ENCODE peak calls at places on chromosome 4, in five cellular contexts. B is neural progenitor cell; Q is PC-9; N is heart right ventricle; I is naive thymus-derived CD4-positive, alpha-beta T cell. E is an unnamed sample.

GRCh38 chr4:6541789-6542188 is 33.2 kb upstream of the MAN2B2 start:
- DNase-seq in B (no peak), Q (no peak), N (no peak), I (no peak), E (no peak)

GRCh38 chr4:183659919-183660318 is 826 bp downstream of the TRAPPC11 start:
- DNase-seq in B (peak), Q (no peak), N (no peak), I (no peak), E (no peak)

GRCh38 chr4:174591243-174592021 is 69.1 kb upstream of the HPGD start:
- DNase-seq in B (no peak), Q (no peak), N (no peak), I (no peak), E (no peak)

GRCh38 chr4:21992330-21992729 is 43.8 kb upstream of the KCNIP4 start:
- DNase-seq in B (no peak), Q (no peak), N (no peak), I (no peak), E (no peak)

GRCh38 chr4:15395342-15395741 is 32.5 kb upstream of the C1QTNF7 start:
- DNase-seq in B (no peak), Q (no peak), N (no peak), I (no peak), E (no peak)

GRCh38 chr4:84503495-84504437 is 4.7 kb upstream of the NKX6-1 start:
- DNase-seq in B (peak), Q (peak), N (no peak), I (no peak), E (no peak)

GRCh38 chr4:41460641-41461040 is 77.3 kb upstream of the LIMCH1 start:
- DNase-seq in B (no peak), Q (no peak), N (no peak), I (no peak), E (no peak)

GRCh38 chr4:38106301-38106700 is 146.1 kb downstream of the PTTG2 start:
- DNase-seq in B (no peak), Q (no peak), N (no peak), I (no peak), E (no peak)

GRCh38 chr4:80788798-80789197 is 241.7 kb upstream of the BMP3 start:
- DNase-seq in B (no peak), Q (no peak), N (no peak), I (no peak), E (no peak)

GRCh38 chr4:52298444-52298843 is 247.3 kb downstream of the SPATA18 start:
- DNase-seq in B (no peak), Q (no peak), N (no peak), I (no peak), E (no peak)

GRCh38 chr4:95838192-95838591 is 1.7 kb upstream of the PDHA2 start:
- DNase-seq in B (peak), Q (no peak), N (peak), I (no peak), E (no peak)

GRCh38 chr4:99705891-99706290 is 48.3 kb upstream of the C4orf54 start:
- DNase-seq in B (no peak), Q (no peak), N (no peak), I (no peak), E (no peak)

GRCh38 chr4:169410839-169411770 is 140.3 kb upstream of the SH3RF1 start:
- DNase-seq in B (peak), Q (peak), N (no peak), I (peak), E (peak)

GRCh38 chr4:14607578-14607977 is 394.7 kb upstream of the CPEB2 start:
- DNase-seq in B (no peak), Q (no peak), N (no peak), I (no peak), E (no peak)

GRCh38 chr4:169231647-169232262 is 39.0 kb downstream of the SH3RF1 start:
- DNase-seq in B (no peak), Q (no peak), N (no peak), I (no peak), E (no peak)

GRCh38 chr4:119314356-119314755 is 7.6 kb downstream of the FABP2 start:
- DNase-seq in B (peak), Q (no peak), N (no peak), I (peak), E (peak)

GRCh38 chr4:47451657-47452056 is 11.8 kb downstream of the COMMD8 start:
- DNase-seq in B (no peak), Q (no peak), N (no peak), I (no peak), E (no peak)

GRCh38 chr4:84379881-84380618 is 119.0 kb downstream of the NKX6-1 start:
- DNase-seq in B (peak), Q (peak), N (no peak), I (no peak), E (no peak)

GRCh38 chr4:70901607-70901983 is 574 bp upstream of the MOB1B start:
- DNase-seq in B (no peak), Q (no peak), N (no peak), I (no peak), E (no peak)

GRCh38 chr4:179625391-179625790 is 2183.2 kb upstream of the AGA start:
- DNase-seq in B (peak), Q (peak), N (no peak), I (no peak), E (no peak)

GRCh38 chr4:61532324-61532723 is 332.2 kb downstream of the ADGRL3 start:
- DNase-seq in B (peak), Q (no peak), N (no peak), I (no peak), E (no peak)

GRCh38 chr4:88582493-88582892 is 9.8 kb upstream of the HERC3 start:
- DNase-seq in B (no peak), Q (no peak), N (no peak), I (no peak), E (no peak)

GRCh38 chr4:139760558-139760957 is 94.9 kb downstream of the MGST2 start:
- DNase-seq in B (no peak), Q (no peak), N (no peak), I (no peak), E (no peak)

GRCh38 chr4:175253184-175253902 is 335.2 kb downstream of the ADAM29 start:
- DNase-seq in B (peak), Q (no peak), N (no peak), I (no peak), E (no peak)

GRCh38 chr4:70706516-70706915 is 15.2 kb upstream of the RUFY3 start:
- DNase-seq in B (peak), Q (no peak), N (no peak), I (no peak), E (no peak)

GRCh38 chr4:176191974-176192373 is 3.4 kb downstream of the SPATA4 start:
- DNase-seq in B (no peak), Q (no peak), N (no peak), I (no peak), E (no peak)

GRCh38 chr4:7370038-7370437 is 64.7 kb downstream of the PSAPL1 start:
- DNase-seq in B (no peak), Q (no peak), N (no peak), I (no peak), E (no peak)

GRCh38 chr4:16461362-16461761 is 235.1 kb upstream of the TAPT1 start:
- DNase-seq in B (no peak), Q (no peak), N (no peak), I (no peak), E (no peak)

GRCh38 chr4:145937990-145938611 is 522 bp downstream of the ZNF827 start:
- DNase-seq in B (peak), Q (no peak), N (no peak), I (peak), E (peak)
- H3K4me3 ChIP-seq in B (peak), Q (peak), N (peak), I (peak), E (peak)

GRCh38 chr4:48489683-48490011 is 405 bp upstream of the ZAR1 start:
- DNase-seq in B (no peak), Q (no peak), N (no peak), I (no peak), E (no peak)

GRCh38 chr4:48481581-48481980 is 1.6 kb upstream of the SLC10A4 start:
- DNase-seq in B (no peak), Q (no peak), N (no peak), I (no peak), E (no peak)

GRCh38 chr4:48483777-48484493 is 792 bp downstream of the SLC10A4 start:
- DNase-seq in B (peak), Q (no peak), N (no peak), I (no peak), E (no peak)

GRCh38 chr4:48483006-48483776 is at the start of gene SLC10A4:
- DNase-seq in B (peak), Q (no peak), N (no peak), I (no peak), E (no peak)

GRCh38 chr4:48484494-48485168 is 1.5 kb downstream of the SLC10A4 start:
- DNase-seq in B (no peak), Q (no peak), N (no peak), I (no peak), E (no peak)
- H3K4me3 ChIP-seq in B (no peak), Q (no peak), N (no peak), I (peak), E (no peak)

DNA sequence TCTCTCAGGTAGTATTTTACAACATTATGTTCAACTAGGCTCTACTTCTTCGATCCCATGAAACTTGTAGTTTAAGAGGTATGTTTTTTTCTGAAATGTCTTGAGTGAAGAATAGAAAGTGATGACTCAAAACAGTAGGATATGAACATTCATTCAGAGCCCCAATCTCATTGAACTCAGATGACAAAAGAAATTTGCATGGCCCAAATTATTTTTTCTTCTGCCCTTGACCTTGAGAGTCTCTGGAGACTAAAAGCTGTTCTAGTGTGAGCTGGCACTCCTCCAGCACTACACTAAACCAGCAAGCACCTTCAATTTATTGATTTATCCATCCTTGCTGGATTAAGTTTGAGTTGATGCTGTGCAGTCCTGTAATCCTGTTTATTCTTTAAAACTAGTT is 4.0 kb downstream of the DCLK2 start:
- DNase-seq in B (no peak), Q (no peak), N (no peak), I (no peak), E (no peak)
- H3K4me3 ChIP-seq in B (no peak), Q (no peak), N (no peak), I (no peak), E (no peak)

GRCh38 chr4:113050361-113050760 is 908 bp downstream of the ANK2 start:
- DNase-seq in B (no peak), Q (no peak), N (no peak), I (no peak), E (no peak)

GRCh38 chr4:113052379-113052951 is 3.0 kb downstream of the ANK2 start:
- DNase-seq in B (no peak), Q (no peak), N (no peak), I (no peak), E (no peak)

GRCh38 chr4:113049421-113050355 is at the start of gene ANK2:
- DNase-seq in B (peak), Q (no peak), N (no peak), I (no peak), E (no peak)

GRCh38 chr4:113051361-113051760 is 1.9 kb downstream of the ANK2 start:
- DNase-seq in B (no peak), Q (no peak), N (no peak), I (no peak), E (no peak)

GRCh38 chr4:113050837-113051236 is 1.4 kb downstream of the ANK2 start:
- DNase-seq in B (no peak), Q (no peak), N (no peak), I (no peak), E (no peak)
- H3K4me3 ChIP-seq in B (peak), Q (no peak), N (no peak), I (no peak), E (no peak)

DNA sequence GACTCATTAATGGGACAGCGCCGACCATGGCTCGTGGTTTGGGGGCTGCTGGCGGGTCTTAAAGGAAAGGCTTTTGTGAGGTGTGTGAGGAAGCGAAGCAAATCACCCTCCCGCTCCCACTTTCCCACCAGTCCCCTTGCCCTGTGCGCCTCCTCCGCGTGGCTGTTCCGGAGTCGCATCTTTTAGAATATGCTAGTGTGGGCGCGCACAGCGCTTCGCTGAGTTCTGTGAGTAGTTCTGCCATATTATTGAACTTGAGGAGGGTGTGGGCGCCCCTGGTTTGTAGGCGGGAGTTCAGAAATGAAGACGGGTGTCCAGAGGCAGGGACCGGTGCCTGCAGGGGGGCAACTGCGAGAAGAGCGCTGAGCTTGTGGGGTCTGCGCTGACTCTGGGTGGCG is 49.1 kb downstream of the ZNF141 start:
- DNase-seq in B (no peak), Q (no peak), N (no peak), I (no peak), E (no peak)
- H3K4me3 ChIP-seq in B (no peak), Q (no peak), N (no peak), I (no peak), E (peak)

DNA sequence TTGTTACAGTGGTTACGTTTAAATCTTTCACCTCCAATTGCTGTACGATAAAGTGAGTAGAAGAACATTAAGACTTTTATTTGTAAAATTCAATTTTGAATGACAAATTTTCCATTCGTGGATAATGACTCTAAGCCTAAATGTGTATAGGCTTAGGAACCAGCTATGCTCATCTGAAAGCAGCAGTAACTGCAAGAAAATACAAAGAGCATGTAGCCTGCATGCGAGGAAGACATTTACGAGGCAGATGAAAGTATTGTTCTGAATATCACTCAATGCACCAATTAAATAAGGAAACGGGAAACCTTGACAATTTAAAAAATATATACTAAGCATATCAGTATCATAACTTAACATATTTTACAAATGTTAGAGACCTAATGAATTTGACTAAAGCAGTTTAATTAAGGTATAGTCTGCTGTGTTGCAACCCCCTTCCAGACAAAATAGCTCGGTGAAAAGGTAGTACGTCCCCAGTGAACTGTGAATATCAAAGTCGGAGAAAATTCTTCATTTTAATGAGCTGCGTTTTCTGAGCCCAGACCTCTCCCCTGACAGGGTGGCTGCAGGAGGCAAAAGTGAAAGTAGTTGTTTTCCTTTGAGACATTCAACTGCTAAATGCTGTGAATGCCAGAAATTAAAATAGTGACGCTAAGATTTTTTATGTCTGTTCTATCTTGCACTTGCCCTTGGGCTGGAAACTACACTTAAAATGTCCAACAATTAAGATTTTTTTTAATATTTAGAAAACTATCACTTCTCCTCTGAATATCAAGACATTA is 1236.5 kb upstream of the TENM3 start:
- DNase-seq in B (no peak), Q (no peak), N (no peak), I (no peak), E (no peak)
- H3K4me3 ChIP-seq in B (no peak), Q (no peak), N (no peak), I (no peak), E (no peak)

E was measured in CD8-positive, alpha-beta memory T cell.